ENCODE peak calls at places on chromosomes 13 and 19, in ten cellular contexts. One of them, this sample, is unnamed.

GRCh38 chr19:34313188-34313587 is 51.8 kb upstream of the GPI start:
- DNase-seq in ACHN: no peak
- DNase-seq in activated CD4-positive, alpha-beta T cell treated with anti-CD3 and anti-CD28 coated beads, Interleukin-2, amount 50 U/mL, for 1 hour: no peak
- DNase-seq in neural crest cell: no peak
- DNase-seq in HCT116: no peak
- DNase-seq in A549: no peak
- DNase-seq in PC-3: peak
- DNase-seq in neural progenitor cell: no peak
- DNase-seq in T1000: no peak
- DNase-seq in GM13977: no peak
- DNase-seq in this sample: no peak

GRCh38 chr13:111239754-111240670 is 80.4 kb upstream of the TEX29 start:
- DNase-seq in T1000: no peak
- DNase-seq in GM13977: no peak
- DNase-seq in PC-3: no peak
- DNase-seq in activated CD4-positive, alpha-beta T cell treated with anti-CD3 and anti-CD28 coated beads, Interleukin-2, amount 50 U/mL, for 1 hour: no peak
- DNase-seq in A549: no peak
- DNase-seq in ACHN: no peak
- DNase-seq in neural progenitor cell: no peak
- DNase-seq in HCT116: no peak
- DNase-seq in neural crest cell: no peak
- DNase-seq in this sample: no peak

GRCh38 chr13:44237276-44237767 is 136.3 kb upstream of the SERP2 start:
- DNase-seq in HCT116: no peak
- DNase-seq in neural progenitor cell: no peak
- DNase-seq in A549: no peak
- DNase-seq in activated CD4-positive, alpha-beta T cell treated with anti-CD3 and anti-CD28 coated beads, Interleukin-2, amount 50 U/mL, for 1 hour: no peak
- DNase-seq in GM13977: peak
- DNase-seq in T1000: no peak
- DNase-seq in PC-3: peak
- DNase-seq in ACHN: no peak
- DNase-seq in neural crest cell: no peak
- DNase-seq in this sample: peak

GRCh38 chr19:29606420-29606747 is 301 bp downstream of the POP4 start:
- DNase-seq in activated CD4-positive, alpha-beta T cell treated with anti-CD3 and anti-CD28 coated beads, Interleukin-2, amount 50 U/mL, for 1 hour: no peak
- DNase-seq in ACHN: no peak
- DNase-seq in T1000: no peak
- DNase-seq in HCT116: no peak
- DNase-seq in PC-3: no peak
- DNase-seq in neural crest cell: no peak
- DNase-seq in GM13977: no peak
- DNase-seq in A549: peak
- DNase-seq in neural progenitor cell: no peak
- DNase-seq in this sample: no peak

GRCh38 chr13:26168276-26168814 is 53.8 kb downstream of the RNF6 start:
- DNase-seq in neural crest cell: no peak
- DNase-seq in neural progenitor cell: no peak
- DNase-seq in GM13977: no peak
- DNase-seq in ACHN: no peak
- DNase-seq in T1000: no peak
- DNase-seq in HCT116: no peak
- DNase-seq in activated CD4-positive, alpha-beta T cell treated with anti-CD3 and anti-CD28 coated beads, Interleukin-2, amount 50 U/mL, for 1 hour: no peak
- DNase-seq in A549: no peak
- DNase-seq in PC-3: no peak
- DNase-seq in this sample: no peak

GRCh38 chr13:102913924-102914628 is 68.2 kb downstream of the ERCC5 start:
- DNase-seq in neural progenitor cell: no peak
- DNase-seq in A549: no peak
- DNase-seq in ACHN: no peak
- DNase-seq in neural crest cell: no peak
- DNase-seq in activated CD4-positive, alpha-beta T cell treated with anti-CD3 and anti-CD28 coated beads, Interleukin-2, amount 50 U/mL, for 1 hour: no peak
- DNase-seq in HCT116: no peak
- DNase-seq in T1000: no peak
- DNase-seq in PC-3: peak
- DNase-seq in GM13977: no peak
- DNase-seq in this sample: no peak

GRCh38 chr13:30796132-30796832 is 60.9 kb downstream of the ALOX5AP start:
- DNase-seq in ACHN: peak
- DNase-seq in A549: peak
- DNase-seq in HCT116: no peak
- DNase-seq in neural progenitor cell: no peak
- DNase-seq in T1000: peak
- DNase-seq in neural crest cell: no peak
- DNase-seq in GM13977: no peak
- DNase-seq in PC-3: peak
- DNase-seq in activated CD4-positive, alpha-beta T cell treated with anti-CD3 and anti-CD28 coated beads, Interleukin-2, amount 50 U/mL, for 1 hour: no peak
- DNase-seq in this sample: no peak

GRCh38 chr13:98807774-98808173 is 55.3 kb upstream of the SLC15A1 start:
- DNase-seq in ACHN: no peak
- DNase-seq in GM13977: no peak
- DNase-seq in A549: no peak
- DNase-seq in activated CD4-positive, alpha-beta T cell treated with anti-CD3 and anti-CD28 coated beads, Interleukin-2, amount 50 U/mL, for 1 hour: no peak
- DNase-seq in neural crest cell: no peak
- DNase-seq in T1000: no peak
- DNase-seq in PC-3: no peak
- DNase-seq in neural progenitor cell: no peak
- DNase-seq in HCT116: no peak
- DNase-seq in this sample: no peak

GRCh38 chr19:17035842-17036424 is 9.3 kb upstream of the CPAMD8 start:
- DNase-seq in HCT116: no peak
- DNase-seq in activated CD4-positive, alpha-beta T cell treated with anti-CD3 and anti-CD28 coated beads, Interleukin-2, amount 50 U/mL, for 1 hour: no peak
- DNase-seq in neural crest cell: no peak
- DNase-seq in T1000: no peak
- DNase-seq in PC-3: no peak
- DNase-seq in ACHN: no peak
- DNase-seq in A549: no peak
- DNase-seq in GM13977: no peak
- DNase-seq in neural progenitor cell: no peak
- DNase-seq in this sample: no peak

GRCh38 chr19:46718157-46718933 is 1.4 kb upstream of the PRKD2 start:
- DNase-seq in activated CD4-positive, alpha-beta T cell treated with anti-CD3 and anti-CD28 coated beads, Interleukin-2, amount 50 U/mL, for 1 hour: peak
- DNase-seq in T1000: no peak
- DNase-seq in GM13977: peak
- DNase-seq in HCT116: no peak
- DNase-seq in neural crest cell: no peak
- DNase-seq in neural progenitor cell: peak
- DNase-seq in PC-3: no peak
- DNase-seq in ACHN: no peak
- DNase-seq in A549: peak
- DNase-seq in this sample: no peak

GRCh38 chr19:43598445-43599240 is 2.2 kb downstream of the ZNF576 start:
- DNase-seq in A549: no peak
- DNase-seq in T1000: no peak
- DNase-seq in neural progenitor cell: no peak
- DNase-seq in activated CD4-positive, alpha-beta T cell treated with anti-CD3 and anti-CD28 coated beads, Interleukin-2, amount 50 U/mL, for 1 hour: no peak
- DNase-seq in ACHN: no peak
- DNase-seq in GM13977: no peak
- DNase-seq in neural crest cell: no peak
- DNase-seq in HCT116: no peak
- DNase-seq in PC-3: no peak
- DNase-seq in this sample: no peak

GRCh38 chr19:34217952-34218817 is 36.2 kb upstream of the GARRE1 start:
- DNase-seq in ACHN: peak
- DNase-seq in A549: no peak
- DNase-seq in T1000: peak
- DNase-seq in PC-3: peak
- DNase-seq in neural progenitor cell: no peak
- DNase-seq in activated CD4-positive, alpha-beta T cell treated with anti-CD3 and anti-CD28 coated beads, Interleukin-2, amount 50 U/mL, for 1 hour: peak
- DNase-seq in GM13977: peak
- DNase-seq in HCT116: no peak
- DNase-seq in neural crest cell: no peak
- DNase-seq in this sample: no peak

GRCh38 chr19:32172761-32173160 is 172.6 kb upstream of the ZNF507 start:
- DNase-seq in HCT116: no peak
- DNase-seq in activated CD4-positive, alpha-beta T cell treated with anti-CD3 and anti-CD28 coated beads, Interleukin-2, amount 50 U/mL, for 1 hour: no peak
- DNase-seq in ACHN: no peak
- DNase-seq in PC-3: no peak
- DNase-seq in A549: no peak
- DNase-seq in GM13977: no peak
- DNase-seq in T1000: no peak
- DNase-seq in neural crest cell: no peak
- DNase-seq in neural progenitor cell: peak
- DNase-seq in this sample: no peak

GRCh38 chr13:99158846-99159245 is 41.8 kb upstream of the UBAC2 start:
- DNase-seq in GM13977: no peak
- DNase-seq in A549: no peak
- DNase-seq in activated CD4-positive, alpha-beta T cell treated with anti-CD3 and anti-CD28 coated beads, Interleukin-2, amount 50 U/mL, for 1 hour: no peak
- DNase-seq in T1000: no peak
- DNase-seq in neural progenitor cell: no peak
- DNase-seq in ACHN: no peak
- DNase-seq in PC-3: no peak
- DNase-seq in HCT116: no peak
- DNase-seq in neural crest cell: no peak
- DNase-seq in this sample: no peak

GRCh38 chr13:114059946-114060860 is 72.2 kb downstream of the RASA3 start:
- DNase-seq in A549: no peak
- DNase-seq in neural progenitor cell: no peak
- DNase-seq in ACHN: no peak
- DNase-seq in HCT116: no peak
- DNase-seq in T1000: no peak
- DNase-seq in PC-3: no peak
- DNase-seq in neural crest cell: no peak
- DNase-seq in activated CD4-positive, alpha-beta T cell treated with anti-CD3 and anti-CD28 coated beads, Interleukin-2, amount 50 U/mL, for 1 hour: no peak
- DNase-seq in GM13977: no peak
- DNase-seq in this sample: no peak